ENCODE peak calls at places on chromosomes 7 and 10, in six cellular contexts. W is gastrocnemius medialis, S is KG1, T is HL-60, U is IMR-90, D is endodermal cell. G is an unnamed sample.

GRCh38 chr10:89926736-89927135 is 225.3 kb downstream of the KIF20B start:
- DNase-seq in U (no peak), W (no peak), D (no peak), T (no peak), S (no peak), G (no peak)

GRCh38 chr10:69045441-69046300 is 42.2 kb upstream of the SRGN start:
- DNase-seq in W (no peak), S (peak; percentile 33), T (peak; percentile 96), D (no peak), U (peak; percentile 62), G (no peak)

GRCh38 chr10:82383350-82383749 is 508.4 kb downstream of the NRG3 start:
- DNase-seq in T (no peak), S (no peak), D (no peak), U (no peak), W (no peak), G (no peak)

GRCh38 chr10:11147723-11148122 is 130.1 kb downstream of the CELF2 start:
- DNase-seq in D (peak; percentile 57), T (peak; percentile 69), S (no peak), U (no peak), W (no peak), G (no peak)

GRCh38 chr7:36019966-36020365 is 133.1 kb upstream of the EEPD1 start:
- DNase-seq in U (no peak), S (no peak), T (no peak), W (no peak), D (peak; percentile 25), G (no peak)

GRCh38 chr10:112755446-112756117 is 194.5 kb upstream of the TCF7L2 start:
- DNase-seq in S (no peak), W (no peak), U (no peak), T (no peak), D (no peak), G (no peak)

GRCh38 chr10:1373287-1373686 is 317.1 kb downstream of the WDR37 start:
- DNase-seq in T (no peak), D (no peak), S (no peak), W (no peak), U (no peak), G (no peak)

GRCh38 chr10:113680172-113681111 is 730 bp downstream of the CASP7 start:
- DNase-seq in D (no peak), U (peak; percentile 73), W (peak; percentile 43), S (peak; percentile 57), T (peak; percentile 42), G (peak; percentile 60)

GRCh38 chr7:786472-787255 is 45.6 kb upstream of the SUN1 start:
- DNase-seq in T (peak; percentile 46), W (peak; percentile 40), D (peak; percentile 92), S (peak; percentile 26), U (peak; percentile 51), G (peak; percentile 69)

GRCh38 chr10:132007681-132008080 is 26.0 kb upstream of the BNIP3 start:
- DNase-seq in S (no peak), T (no peak), U (no peak), D (no peak), W (no peak), G (no peak)

GRCh38 chr10:98694014-98694413 is 247.3 kb upstream of the HPS1 start:
- DNase-seq in T (no peak), D (no peak), U (no peak), S (no peak), W (no peak), G (peak; percentile 5)

GRCh38 chr7:107856806-107857540 is 34.0 kb upstream of the DLD start:
- DNase-seq in D (no peak), S (no peak), U (no peak), T (peak; percentile 52), W (no peak), G (no peak)

GRCh38 chr7:28686418-28686800 is 271.7 kb downstream of the TRIL start:
- DNase-seq in D (peak; percentile 77), S (no peak), U (peak; percentile 79), T (no peak), W (no peak), G (peak; percentile 20)

GRCh38 chr10:97270523-97271154 is 21.8 kb downstream of the ARHGAP19 start:
- DNase-seq in D (no peak), W (no peak), T (no peak), S (no peak), U (peak; percentile 76), G (no peak)

GRCh38 chr10:21173433-21173963 is 276.4 kb upstream of the NEBL start:
- DNase-seq in W (no peak), T (no peak), U (no peak), S (no peak), D (peak; percentile 72), G (peak; percentile 37)

GRCh38 chr10:110733256-110733952 is 89.3 kb downstream of the RBM20 start:
- DNase-seq in T (no peak), D (peak; percentile 37), U (no peak), S (no peak), W (no peak), G (peak; percentile 64)

G was measured in body of pancreas.